ENCODE peak calls at places on chromosomes 4 and X, in six cellular contexts. D is progenitor cell of endocrine pancreas, H is amygdala, K is astrocyte, M is coronary artery, Q is GM13977. Y is an unnamed sample.

GRCh38 chr4:109432676-109433075 is 939 bp upstream of the SEC24B start:
- DNase-seq in D (no peak), H (no peak), K (peak; percentile 73), M (no peak), Q (no peak), Y (peak; percentile 77)

GRCh38 chr4:112058433-112058832 is 86.8 kb upstream of the FAM241A start:
- DNase-seq in D (no peak), H (no peak), K (peak; percentile 21), M (no peak), Q (no peak), Y (peak; percentile 14)

GRCh38 chr4:10173039-10173753 is 56.6 kb upstream of the WDR1 start:
- DNase-seq in D (no peak), H (no peak), K (no peak), M (no peak), Q (no peak), Y (peak; percentile 59)

GRCh38 chr4:95267081-95267480 is 281.7 kb downstream of the UNC5C start:
- DNase-seq in D (no peak), H (no peak), K (peak; percentile 74), M (no peak), Q (no peak), Y (peak; percentile 25)

GRCh38 chrX:107571296-107571998 is 56.9 kb upstream of the PRPS1 start:
- DNase-seq in D (no peak), H (peak; percentile 9), K (peak; percentile 96), M (no peak), Q (no peak), Y (peak; percentile 91)

GRCh38 chrX:1231850-1232505 is 19.5 kb upstream of the CRLF2 start:
- DNase-seq in D (no peak), H (no peak), K (no peak), M (no peak), Q (no peak), Y (no peak)

GRCh38 chr4:2416564-2417195 is 1.8 kb downstream of the ZFYVE28 start:
- DNase-seq in D (no peak), H (no peak), K (no peak), M (no peak), Q (no peak), Y (no peak)

GRCh38 chr4:168643796-168644159 is 146.9 kb downstream of the PALLD start:
- DNase-seq in D (no peak), H (no peak), K (no peak), M (no peak), Q (no peak), Y (no peak)

GRCh38 chr4:25926473-25926872 is 12.5 kb downstream of the SMIM20 start:
- DNase-seq in D (no peak), H (no peak), K (no peak), M (no peak), Q (no peak), Y (no peak)

GRCh38 chrX:102959471-102959870 is 22.4 kb downstream of the RAB40AL start:
- DNase-seq in D (no peak), H (no peak), K (peak; percentile 77), M (no peak), Q (no peak), Y (peak; percentile 65)

GRCh38 chr4:55636622-55636999 is 513 bp upstream of the NMU start:
- DNase-seq in D (no peak), H (no peak), K (no peak), M (no peak), Q (no peak), Y (no peak)